ENCODE peak calls at places on chromosomes 6 and 20, in nine cellular contexts. P is HCT116, Y is choroid plexus epithelial cell, E is ascending aorta, G is cardiac muscle cell, H is esophagus squamous epithelium, S is HL-60, L is stomach, U is bronchial epithelial cell. M is an unnamed sample.

GRCh38 chr20:10419550-10420133 is 14.4 kb downstream of the MKKS start:
- DNase-seq in P (peak), Y (peak), E (no peak), G (no peak), H (no peak), S (no peak), L (no peak), U (peak), M (no peak)

GRCh38 chr6:166500246-166500645 is 86.2 kb downstream of the RAMACL start:
- DNase-seq in P (no peak), Y (no peak), E (no peak), G (no peak), H (no peak), S (no peak), L (no peak), U (no peak), M (no peak)

GRCh38 chr6:167791036-167791779 is 35.5 kb upstream of the AFDN start:
- DNase-seq in P (no peak), Y (peak), E (no peak), G (peak), H (no peak), S (no peak), L (no peak), U (peak), M (peak)

GRCh38 chr6:1554881-1555569 is 54.7 kb upstream of the FOXC1 start:
- DNase-seq in P (no peak), Y (peak), E (no peak), G (peak), H (no peak), S (peak), L (peak), U (no peak), M (peak)

GRCh38 chr6:20416063-20416454 is 14.4 kb downstream of the E2F3 start:
- DNase-seq in P (no peak), Y (no peak), E (no peak), G (no peak), H (no peak), S (no peak), L (no peak), U (no peak), M (no peak)

GRCh38 chr6:127186889-127187288 is 68.4 kb downstream of the RSPO3 start:
- DNase-seq in P (peak), Y (no peak), E (peak), G (no peak), H (peak), S (peak), L (peak), U (peak), M (no peak)

GRCh38 chr20:23391707-23392310 is 29.5 kb downstream of the NAPB start:
- DNase-seq in P (no peak), Y (no peak), E (no peak), G (no peak), H (no peak), S (no peak), L (no peak), U (no peak), M (no peak)

GRCh38 chr6:52834481-52834880 is 6.1 kb downstream of the GSTA5 start:
- DNase-seq in P (no peak), Y (no peak), E (no peak), G (no peak), H (no peak), S (no peak), L (no peak), U (peak), M (no peak)

GRCh38 chr6:160933256-160933655 is 58.3 kb upstream of the MAP3K4 start:
- DNase-seq in P (no peak), Y (no peak), E (no peak), G (no peak), H (no peak), S (no peak), L (no peak), U (no peak), M (no peak)

GRCh38 chr20:54268941-54269340 is 61.1 kb downstream of the PFDN4 start:
- DNase-seq in P (no peak), Y (peak), E (no peak), G (peak), H (no peak), S (no peak), L (no peak), U (no peak), M (no peak)

GRCh38 chr6:26250806-26251075 is 114.3 kb upstream of the BTN3A2 start:
- DNase-seq in P (no peak), Y (peak), E (no peak), G (peak), H (no peak), S (no peak), L (no peak), U (no peak), M (no peak)

GRCh38 chr20:1900321-1900791 is 5.1 kb downstream of the SIRPA start:
- DNase-seq in P (peak), Y (peak), E (no peak), G (peak), H (no peak), S (peak), L (peak), U (peak), M (no peak)

DNA sequence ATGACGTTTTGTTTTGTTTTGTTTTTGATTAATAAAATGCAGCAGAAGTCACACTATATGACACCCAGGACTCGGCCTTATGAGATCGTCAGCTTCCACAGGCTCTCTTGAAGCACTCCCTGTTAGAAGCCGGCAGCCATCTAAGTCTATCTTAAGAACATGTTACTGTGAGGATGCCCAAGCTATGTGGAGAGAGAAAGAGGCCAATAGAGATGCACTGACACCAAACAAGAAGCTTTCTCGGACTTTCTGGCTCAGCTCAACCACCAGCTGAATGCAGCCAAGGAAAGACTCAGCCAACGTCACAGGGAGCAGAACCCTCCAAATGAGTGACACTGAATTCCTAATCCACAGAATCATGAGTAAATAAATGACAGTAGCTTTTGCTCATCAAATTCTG is 14.0 kb downstream of the SGK1 start:
- DNase-seq in P (no peak), Y (peak), E (no peak), G (peak), H (no peak), S (no peak), L (no peak), U (no peak), M (no peak)
- H3K4me3 ChIP-seq in P (no peak), Y (no peak), E (no peak), G (no peak), H (no peak), S (no peak), L (no peak), U (no peak), M (no peak)

GRCh38 chr20:63782051-63782471 is 42.5 kb downstream of the SLC2A4RG start:
- DNase-seq in P (peak), Y (no peak), E (no peak), G (no peak), H (no peak), S (peak), L (no peak), U (no peak), M (no peak)
- TF ChIP-seq CTCF in P (peak), Y (no peak), E (no peak), G (no peak), H (no peak), S (no peak), L (no peak), U (no peak), M (no peak)

GRCh38 chr6:143952386-143952785 is 55.7 kb downstream of the PLAGL1 start:
- DNase-seq in P (no peak), Y (no peak), E (no peak), G (no peak), H (no peak), S (no peak), L (no peak), U (no peak), M (no peak)
- H3K4me3 ChIP-seq in P (no peak), Y (no peak), E (no peak), G (no peak), H (no peak), S (no peak), L (no peak), U (no peak), M (no peak)

GRCh38 chr6:107218142-107218541 is 102.8 kb upstream of the BEND3 start:
- DNase-seq in P (no peak), Y (no peak), E (no peak), G (no peak), H (no peak), S (no peak), L (no peak), U (no peak), M (no peak)
- TF ChIP-seq CTCF in P (no peak), Y (no peak), E (no peak), G (no peak), H (no peak), S (no peak), L (no peak), U (no peak), M (no peak)

GRCh38 chr20:62953167-62953838 is 794 bp downstream of the SLC17A9 start:
- DNase-seq in P (no peak), Y (no peak), E (no peak), G (no peak), H (no peak), S (peak), L (no peak), U (no peak), M (no peak)
- H3K4me3 ChIP-seq in P (peak), Y (peak), E (peak), G (no peak), H (peak), S (peak), L (peak), U (no peak), M (no peak)

DNA sequence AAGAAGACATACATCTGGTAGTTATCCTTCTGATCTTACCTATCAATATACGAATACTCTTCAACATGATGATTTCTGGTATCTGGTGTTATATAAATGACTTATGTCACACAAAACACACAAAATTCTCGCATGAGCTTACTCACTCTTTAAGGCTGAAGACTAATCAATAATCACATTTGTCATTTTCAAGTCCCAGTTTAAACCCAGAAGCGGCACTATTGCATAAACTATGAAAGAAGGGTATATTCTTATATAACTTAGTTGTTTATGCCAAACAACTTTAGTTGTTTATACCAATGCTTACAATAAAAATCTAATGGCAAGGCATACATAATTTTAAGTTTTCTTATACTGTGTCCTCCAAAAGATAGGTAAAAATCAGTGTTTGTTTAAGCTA is 293.1 kb downstream of the GRIK2 start:
- DNase-seq in P (no peak), Y (no peak), E (no peak), G (no peak), H (no peak), S (no peak), L (no peak), U (no peak), M (no peak)
- TF ChIP-seq CTCF in P (no peak), Y (no peak), E (no peak), G (no peak), H (no peak), S (no peak), L (no peak), U (no peak), M (no peak)

DNA sequence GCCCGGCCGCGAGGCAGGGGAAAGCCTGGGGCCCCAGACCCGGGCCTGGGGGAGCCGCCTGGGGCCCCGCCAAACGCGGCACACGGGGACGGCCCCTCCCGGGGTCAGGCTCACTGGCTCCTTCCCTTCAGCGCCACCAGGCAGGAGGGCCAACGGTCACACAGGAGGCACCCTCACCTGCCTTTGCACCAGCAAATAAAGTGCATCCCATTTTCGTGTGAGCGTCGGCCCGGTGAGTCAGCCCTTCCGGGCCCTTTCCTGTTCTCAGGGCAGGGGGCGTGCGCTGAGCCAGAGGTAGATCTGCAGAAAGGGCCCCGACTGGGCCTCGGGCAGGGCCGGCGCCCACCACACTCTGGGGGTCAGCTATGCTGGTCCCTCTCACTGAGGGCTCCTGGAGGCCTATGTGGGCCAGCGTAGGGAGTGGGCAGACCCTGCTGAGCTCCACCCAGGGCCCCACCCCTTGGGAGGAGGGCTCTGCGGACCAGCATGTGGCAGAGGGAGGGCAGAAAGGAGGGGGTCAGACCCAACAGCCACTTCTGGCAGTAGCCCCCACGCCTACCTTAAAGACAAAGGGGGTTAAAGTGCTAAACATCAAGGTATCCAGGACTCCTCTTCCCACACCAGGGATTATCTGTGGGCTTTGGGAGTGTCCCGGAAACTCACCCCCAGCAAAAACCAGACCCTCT is 931 bp upstream of the UCKL1 start:
- DNase-seq in P (peak), Y (peak), E (no peak), G (peak), H (no peak), S (peak), L (peak), U (peak), M (no peak)
- H3K4me3 ChIP-seq in P (peak), Y (peak), E (peak), G (peak), H (peak), S (peak), L (peak), U (peak), M (peak)

M was measured in LNCaP clone FGC.